ENCODE peak calls at places on chromosomes 4 and X, in nine cellular contexts. S is A549; L is HCT116; H is testis; M is cardiac muscle cell; E is IMR-90; K is CD8-positive, alpha-beta T cell; A is left ventricle myocardium inferior; T is MM.1S. Z is an unnamed sample. For H3K4me1, the result is how much of the 10 kb centered on the place peaks cover.

GRCh38 chr4:2598661-2599654 is 62.5 kb downstream of the FAM193A start:
- DNase-seq in E (peak), M (peak), H (peak), L (no peak), K (no peak), A (no peak), T (peak), S (no peak), Z (peak)

GRCh38 chr4:42282081-42282901 is 115.0 kb upstream of the SHISA3 start:
- DNase-seq in K (no peak), T (peak), A (peak), H (peak), S (peak), M (peak), L (peak), E (peak), Z (peak)

GRCh38 chr4:48748949-48749596 is 31.0 kb downstream of the FRYL start:
- DNase-seq in E (peak), T (no peak), H (no peak), K (no peak), L (no peak), S (no peak), A (no peak), M (peak), Z (no peak)

GRCh38 chrX:44308869-44309268 is 34.6 kb downstream of the EFHC2 start:
- DNase-seq in M (no peak), S (no peak), L (no peak), K (no peak), E (no peak), A (no peak), T (no peak), H (no peak), Z (no peak)

GRCh38 chr4:48813984-48814383 is 16.9 kb upstream of the OCIAD1 start:
- DNase-seq in L (no peak), H (no peak), S (no peak), K (no peak), A (no peak), E (no peak), T (peak), M (no peak), Z (no peak)

GRCh38 chr4:184647391-184648101 is 1.7 kb downstream of the CASP3 start:
- DNase-seq in E (peak), S (no peak), H (no peak), M (peak), A (no peak), L (no peak), T (peak), K (no peak), Z (no peak)

GRCh38 chr4:79863333-79863732 is 209.7 kb downstream of the ANTXR2 start:
- DNase-seq in S (no peak), A (no peak), E (no peak), T (no peak), M (no peak), L (no peak), K (no peak), H (no peak), Z (no peak)

GRCh38 chr4:101762544-101762943 is 28.0 kb upstream of the BANK1 start:
- DNase-seq in A (no peak), E (no peak), H (no peak), K (no peak), S (no peak), M (no peak), T (no peak), L (no peak), Z (no peak)

GRCh38 chr4:112649055-112649408 is 12.1 kb downstream of the LARP7 start:
- DNase-seq in K (no peak), M (no peak), E (no peak), S (no peak), L (no peak), A (no peak), T (no peak), H (no peak), Z (no peak)

GRCh38 chr4:95124906-95125504 is 367.2 kb downstream of the BMPR1B start:
- DNase-seq in H (peak), L (peak), S (peak), K (no peak), E (peak), A (no peak), T (peak), M (peak), Z (peak)

GRCh38 chr4:186105721-186106335 is 1.3 kb downstream of the FAM149A start:
- DNase-seq in A (no peak), T (peak), E (no peak), K (no peak), L (no peak), S (no peak), H (no peak), M (peak), Z (no peak)

GRCh38 chr4:153545822-153546221 is 79.7 kb downstream of the TMEM131L start:
- DNase-seq in L (no peak), E (no peak), H (no peak), S (no peak), K (no peak), A (no peak), T (no peak), M (no peak), Z (no peak)
- H3K4me1 ChIP-seq in L (under half), E (under half), H (under half), S (under half), K (under half), A (under half), T (under half), M (under half), Z (under half)

DNA sequence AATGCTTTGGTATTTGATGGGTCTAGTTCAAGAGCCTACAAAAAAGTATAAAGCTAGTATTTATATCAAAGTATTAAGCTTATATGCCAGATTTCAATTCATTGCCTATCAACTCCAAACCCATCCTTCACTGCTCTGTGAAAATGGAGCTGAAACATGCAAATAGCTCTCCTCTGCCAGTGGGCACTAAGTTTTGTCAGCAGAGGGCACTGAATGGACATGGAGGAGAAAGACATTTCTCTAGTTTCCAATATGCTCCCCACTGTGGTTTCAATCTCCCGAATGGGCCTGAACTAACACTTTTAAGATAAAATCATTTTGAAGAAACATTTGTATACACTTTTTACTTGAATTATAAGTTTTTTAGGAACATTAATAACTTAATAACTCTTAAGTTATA is 12.4 kb downstream of the PPID start:
- DNase-seq in A (no peak), L (no peak), E (peak), K (no peak), M (peak), S (no peak), H (no peak), T (no peak), Z (no peak)
- TF ChIP-seq CTCF in A (peak), L (no peak), E (peak), K (no peak), M (peak), S (no peak), H (no peak), T (peak), Z (peak)

DNA sequence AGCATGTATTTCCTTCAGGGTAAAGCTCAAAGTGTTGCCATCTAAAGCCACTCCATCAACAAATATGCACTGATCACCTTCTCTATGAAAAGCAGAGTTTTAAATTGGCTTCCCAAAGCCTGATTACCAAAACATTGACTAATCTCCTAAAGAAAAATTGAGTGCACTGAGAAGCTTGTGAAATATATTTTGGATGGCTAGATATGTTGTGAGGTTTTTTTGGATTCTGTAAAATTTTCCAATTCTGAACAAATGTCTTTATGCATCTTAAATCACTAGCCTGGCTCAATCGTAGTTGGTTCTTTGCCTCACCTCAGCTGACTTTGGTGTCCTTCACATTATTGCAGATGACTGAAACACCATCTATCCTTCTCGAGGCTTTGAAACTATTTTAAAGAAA is 14.9 kb upstream of the EXOSC9 start:
- DNase-seq in S (no peak), T (no peak), K (no peak), M (no peak), E (no peak), A (no peak), H (no peak), L (no peak), Z (no peak)
- H3K4me1 ChIP-seq in S (under half), T (under half), K (under half), M (under half), E (under half), A (under half), H (under half), L (under half), Z (under half)

GRCh38 chr4:67912051-67912450 is 28.2 kb upstream of the TMPRSS11D start:
- DNase-seq in A (no peak), T (no peak), L (no peak), S (no peak), E (no peak), K (no peak), M (no peak), H (no peak), Z (no peak)

GRCh38 chr4:67911128-67911527 is 27.3 kb upstream of the TMPRSS11D start:
- DNase-seq in S (no peak), K (no peak), E (no peak), M (no peak), A (no peak), H (no peak), L (no peak), T (no peak), Z (no peak)

GRCh38 chr4:67911638-67912037 is 27.8 kb upstream of the TMPRSS11D start:
- DNase-seq in H (no peak), T (no peak), A (no peak), L (no peak), K (no peak), S (no peak), M (no peak), E (no peak), Z (no peak)

GRCh38 chr4:67918428-67918827 is 34.6 kb upstream of the TMPRSS11D start:
- DNase-seq in A (no peak), L (peak), K (no peak), E (no peak), S (no peak), H (no peak), T (no peak), M (no peak), Z (no peak)

GRCh38 chr4:67915400-67915966 is 31.7 kb upstream of the TMPRSS11D start:
- DNase-seq in M (no peak), S (no peak), H (no peak), E (no peak), T (no peak), A (no peak), L (no peak), K (no peak), Z (no peak)
- TF ChIP-seq CTCF in M (no peak), S (no peak), H (no peak), E (no peak), T (no peak), A (no peak), L (no peak), K (no peak), Z (no peak)

DNA sequence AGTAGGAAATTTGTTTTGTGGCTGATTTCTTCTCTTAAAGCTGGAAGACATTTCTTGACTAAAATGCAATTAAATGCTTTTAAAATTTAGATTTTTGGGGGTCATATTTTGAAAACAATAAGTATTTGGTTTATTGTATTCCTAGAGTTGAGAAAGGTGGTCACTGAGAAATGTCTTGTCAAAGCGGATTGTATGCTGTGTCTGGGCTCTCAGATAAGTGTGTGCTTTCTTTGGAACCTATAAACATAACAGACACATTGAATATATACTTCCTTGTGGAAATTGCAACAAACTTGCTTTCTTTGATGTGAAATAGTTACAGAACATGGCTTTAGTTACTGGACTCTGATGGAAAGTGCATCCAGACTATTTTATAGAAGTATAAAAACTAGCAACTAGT is 75.4 kb downstream of the AFF1 start:
- DNase-seq in A (no peak), T (no peak), H (no peak), L (no peak), E (no peak), S (no peak), M (no peak), K (no peak), Z (no peak)
- H3K4me1 ChIP-seq in A (half or more), T (under half), H (under half), L (under half), E (under half), S (half or more), M (half or more), K (half or more), Z (under half)

GRCh38 chrX:95733426-95733825 is 951.2 kb upstream of the DIAPH2 start:
- DNase-seq in E (no peak), T (no peak), L (no peak), M (no peak), K (no peak), H (no peak), A (no peak), S (no peak), Z (no peak)
- TF ChIP-seq CTCF in E (no peak), T (no peak), L (no peak), M (no peak), K (no peak), H (no peak), A (no peak), S (no peak), Z (no peak)

GRCh38 chr4:138115053-138115452 is 127.1 kb downstream of the SLC7A11 start:
- DNase-seq in K (no peak), S (no peak), L (no peak), T (no peak), A (no peak), E (no peak), M (no peak), H (no peak), Z (no peak)
- H3K4me1 ChIP-seq in K (under half), S (under half), L (under half), T (under half), A (under half), E (under half), M (under half), H (under half), Z (under half)

GRCh38 chrX:119694601-119695534 is 1.9 kb upstream of the SEPTIN6 start:
- DNase-seq in A (no peak), K (no peak), T (no peak), L (no peak), M (no peak), S (no peak), E (no peak), H (peak), Z (no peak)

GRCh38 chrX:119693996-119694451 is 1.1 kb upstream of the SEPTIN6 start:
- DNase-seq in H (peak), T (no peak), K (no peak), E (no peak), A (no peak), S (no peak), L (no peak), M (no peak), Z (no peak)

GRCh38 chrX:119692241-119693031 is 532 bp downstream of the SEPTIN6 start:
- DNase-seq in E (peak), L (no peak), T (peak), H (peak), S (peak), M (peak), A (peak), K (peak), Z (peak)

GRCh38 chrX:119690921-119691716 is 1.8 kb downstream of the SEPTIN6 start:
- DNase-seq in A (no peak), E (peak), T (peak), M (peak), L (no peak), K (peak), S (no peak), H (peak), Z (peak)

GRCh38 chrX:119693032-119693995 is at the start of gene SEPTIN6:
- DNase-seq in K (peak), M (peak), E (peak), A (peak), H (peak), L (peak), T (peak), S (peak), Z (peak)
- TF ChIP-seq CTCF in K (no peak), M (no peak), E (no peak), A (peak), H (no peak), L (no peak), T (peak), S (no peak), Z (no peak)

Z was measured in BE2C.